ENCODE peak calls at places on chromosomes 2 and 18, in eight cellular contexts. Y, L, N, R, E, C, O and I are unnamed samples.

GRCh38 chr18:10226971-10227370 is 227.5 kb upstream of the APCDD1 start:
- DNase-seq in Y (no peak), L (no peak), N (no peak), R (no peak), E (no peak), C (no peak), O (no peak), I (no peak)

GRCh38 chr2:237818066-237818473 is 19.5 kb downstream of the RBM44 start:
- DNase-seq in Y (no peak), L (no peak), N (no peak), R (no peak), E (no peak), C (peak), O (no peak), I (no peak)

GRCh38 chr18:10343778-10344177 is 110.7 kb upstream of the APCDD1 start:
- DNase-seq in Y (no peak), L (no peak), N (no peak), R (no peak), E (no peak), C (no peak), O (no peak), I (no peak)

GRCh38 chr2:37916512-37917082 is 8.5 kb upstream of the RMDN2 start:
- DNase-seq in Y (peak), L (no peak), N (no peak), R (peak), E (peak), C (peak), O (no peak), I (no peak)

GRCh38 chr2:240786871-240787311 is 33.1 kb downstream of the KIF1A start:
- DNase-seq in Y (peak), L (no peak), N (no peak), R (no peak), E (no peak), C (no peak), O (no peak), I (no peak)

GRCh38 chr18:13264986-13265900 is 46.7 kb downstream of the LDLRAD4 start:
- DNase-seq in Y (no peak), L (no peak), N (no peak), R (no peak), E (no peak), C (no peak), O (no peak), I (no peak)

GRCh38 chr2:173468394-173468793 is 113.7 kb downstream of the CDCA7 start:
- DNase-seq in Y (no peak), L (no peak), N (no peak), R (no peak), E (no peak), C (no peak), O (no peak), I (no peak)

GRCh38 chr18:58043452-58044369 is at the start of gene NEDD4L:
- DNase-seq in Y (peak), L (peak), N (peak), R (peak), E (peak), C (peak), O (peak), I (peak)

GRCh38 chr2:200042102-200042735 is 86.8 kb downstream of the MAIP1 start:
- DNase-seq in Y (no peak), L (no peak), N (no peak), R (no peak), E (no peak), C (peak), O (no peak), I (no peak)

GRCh38 chr2:105478670-105479069 is 79.8 kb upstream of the FHL2 start:
- DNase-seq in Y (no peak), L (no peak), N (no peak), R (no peak), E (no peak), C (no peak), O (no peak), I (no peak)

GRCh38 chr2:221791840-221792239 is 219.7 kb upstream of the EPHA4 start:
- DNase-seq in Y (no peak), L (no peak), N (no peak), R (no peak), E (no peak), C (no peak), O (no peak), I (no peak)

GRCh38 chr2:207167129-207167923 is 1.6 kb upstream of the KLF7 start:
- DNase-seq in Y (no peak), L (peak), N (no peak), R (no peak), E (peak), C (peak), O (no peak), I (no peak)

GRCh38 chr18:29501952-29502351 is 1325.0 kb upstream of the CDH2 start:
- DNase-seq in Y (no peak), L (no peak), N (no peak), R (no peak), E (no peak), C (peak), O (no peak), I (no peak)

GRCh38 chr18:36650906-36651305 is 177.9 kb downstream of the TPGS2 start:
- DNase-seq in Y (no peak), L (no peak), N (no peak), R (no peak), E (no peak), C (no peak), O (no peak), I (no peak)

GRCh38 chr2:144152817-144153271 is 367.1 kb downstream of the ZEB2 start:
- DNase-seq in Y (no peak), L (no peak), N (no peak), R (no peak), E (peak), C (peak), O (peak), I (no peak)

GRCh38 chr2:32425719-32426141 is 68.9 kb downstream of the BIRC6 start:
- DNase-seq in Y (no peak), L (no peak), N (no peak), R (no peak), E (no peak), C (peak), O (no peak), I (no peak)

GRCh38 chr2:26162963-26163362 is 9.9 kb upstream of the GAREM2 start:
- DNase-seq in Y (no peak), L (no peak), N (no peak), R (no peak), E (no peak), C (no peak), O (no peak), I (no peak)

GRCh38 chr2:224287533-224287932 is 114.4 kb downstream of the FAM124B start:
- DNase-seq in Y (no peak), L (no peak), N (no peak), R (no peak), E (no peak), C (no peak), O (no peak), I (no peak)

GRCh38 chr18:42414756-42415454 is 459.9 kb downstream of the PIK3C3 start:
- DNase-seq in Y (no peak), L (no peak), N (no peak), R (no peak), E (peak), C (no peak), O (no peak), I (no peak)

GRCh38 chr2:168494190-168494711 is 38.2 kb downstream of the CERS6 start:
- DNase-seq in Y (no peak), L (no peak), N (no peak), R (no peak), E (no peak), C (no peak), O (no peak), I (no peak)

GRCh38 chr2:10159486-10160160 is 37.1 kb downstream of the RRM2 start:
- DNase-seq in Y (no peak), L (no peak), N (no peak), R (no peak), E (no peak), C (no peak), O (no peak), I (peak)

GRCh38 chr18:37298816-37299215 is 266.8 kb downstream of the CELF4 start:
- DNase-seq in Y (no peak), L (no peak), N (no peak), R (no peak), E (no peak), C (no peak), O (no peak), I (no peak)

GRCh38 chr2:19776941-19777514 is 124.8 kb downstream of the TTC32 start:
- DNase-seq in Y (no peak), L (no peak), N (no peak), R (no peak), E (no peak), C (no peak), O (no peak), I (no peak)

GRCh38 chr2:120594856-120595685 is 140.6 kb upstream of the GLI2 start:
- DNase-seq in Y (peak), L (no peak), N (no peak), R (no peak), E (no peak), C (no peak), O (no peak), I (no peak)

GRCh38 chr2:187475499-187476248 is 27.6 kb upstream of the CALCRL start:
- DNase-seq in Y (no peak), L (no peak), N (no peak), R (no peak), E (no peak), C (no peak), O (no peak), I (no peak)

GRCh38 chr2:235702186-235702585 is 208.3 kb downstream of the AGAP1 start:
- DNase-seq in Y (no peak), L (no peak), N (no peak), R (no peak), E (no peak), C (no peak), O (no peak), I (no peak)

GRCh38 chr18:28120811-28121210 is 56.1 kb downstream of the CDH2 start:
- DNase-seq in Y (no peak), L (no peak), N (no peak), R (no peak), E (no peak), C (no peak), O (no peak), I (no peak)

GRCh38 chr2:6812857-6813530 is 52.7 kb downstream of the CMPK2 start:
- DNase-seq in Y (no peak), L (no peak), N (no peak), R (no peak), E (no peak), C (no peak), O (peak), I (no peak)

GRCh38 chr2:200662727-200663126 is 76.9 kb downstream of the AOX1 start:
- DNase-seq in Y (no peak), L (no peak), N (no peak), R (no peak), E (peak), C (peak), O (no peak), I (no peak)

GRCh38 chr2:164243315-164243714 is 378.0 kb downstream of the GRB14 start:
- DNase-seq in Y (no peak), L (no peak), N (no peak), R (no peak), E (no peak), C (no peak), O (no peak), I (no peak)

GRCh38 chr2:202269585-202269984 is 4.0 kb downstream of the NOP58 start:
- DNase-seq in Y (no peak), L (peak), N (no peak), R (no peak), E (no peak), C (peak), O (peak), I (peak)

DNA sequence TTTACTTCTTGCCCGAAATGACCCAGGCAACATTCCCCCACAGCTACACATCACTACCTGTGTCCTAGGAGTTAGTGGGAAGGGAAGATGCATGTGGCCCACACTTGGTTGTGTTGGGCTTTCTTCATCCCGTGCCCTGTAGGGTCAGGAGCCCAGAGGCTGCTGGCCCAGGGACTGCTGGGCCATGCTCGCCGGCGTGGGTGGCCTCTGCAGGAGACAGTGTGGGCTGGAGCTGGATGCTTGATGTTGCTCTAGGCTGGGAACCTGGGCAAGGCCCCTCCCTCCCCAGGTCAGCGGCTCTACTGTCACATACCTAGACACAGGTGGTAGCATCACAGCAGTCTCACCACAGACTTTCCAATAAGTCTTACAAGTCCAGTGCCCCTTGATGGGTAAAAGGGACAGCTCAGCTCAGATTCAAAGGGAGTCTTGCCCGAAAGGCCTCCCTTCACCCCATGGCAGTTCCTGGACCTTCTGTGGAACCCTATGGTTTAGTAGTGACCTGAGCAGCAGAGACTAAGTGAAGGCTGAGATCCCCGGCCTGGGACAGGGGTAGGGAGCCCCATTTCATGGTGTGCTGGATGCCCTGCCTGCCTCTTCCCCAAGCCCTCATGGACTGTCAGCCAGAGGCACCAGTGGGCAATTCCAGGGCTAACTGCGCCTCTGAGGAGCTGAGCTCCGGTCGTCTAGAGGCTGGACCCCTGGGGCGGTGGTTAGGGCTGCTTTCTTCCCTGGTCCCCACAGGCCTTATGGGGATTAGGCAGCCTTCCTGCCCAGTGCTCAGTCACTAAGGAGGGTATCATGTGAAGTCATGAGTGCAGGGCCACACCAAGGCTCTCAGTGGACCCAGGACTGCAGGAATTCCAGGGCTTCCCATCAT is 45.4 kb upstream of the FAHD2A start:
- DNase-seq in Y (no peak), L (no peak), N (no peak), R (no peak), E (no peak), C (no peak), O (no peak), I (no peak)
- H3K4me3 ChIP-seq in Y (no peak), L (no peak), N (no peak), R (no peak), E (no peak), C (no peak), O (no peak), I (no peak)

DNA sequence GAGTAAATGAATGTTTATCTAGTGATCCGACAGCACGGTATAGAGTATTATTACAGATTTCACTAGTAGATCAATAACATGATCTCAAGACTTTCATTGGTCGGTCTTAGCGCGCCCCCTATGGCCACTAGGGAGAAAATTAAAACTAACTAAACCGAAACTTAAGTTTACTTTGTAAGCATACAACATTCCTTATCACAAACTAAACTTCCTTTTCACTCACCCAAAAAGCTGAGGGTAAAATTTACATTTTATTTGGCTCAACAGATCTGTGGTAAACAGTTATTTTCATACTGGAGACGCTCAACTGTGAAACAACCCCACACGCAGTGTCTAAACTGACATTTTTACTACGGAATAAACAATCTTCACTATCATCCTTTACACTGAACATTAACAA is 215.6 kb upstream of the MAP2 start:
- DNase-seq in Y (peak), L (peak), N (no peak), R (no peak), E (peak), C (no peak), O (peak), I (peak)
- H3K4me3 ChIP-seq in Y (peak), L (no peak), N (no peak), R (no peak), E (no peak), C (peak), O (no peak), I (no peak)

GRCh38 chr18:5518899-5519371 is 24.9 kb downstream of the EPB41L3 start:
- DNase-seq in Y (no peak), L (no peak), N (no peak), R (no peak), E (peak), C (peak), O (no peak), I (no peak)

GRCh38 chr18:5520464-5520863 is 23.3 kb downstream of the EPB41L3 start:
- DNase-seq in Y (no peak), L (no peak), N (no peak), R (no peak), E (no peak), C (no peak), O (no peak), I (no peak)

GRCh38 chr18:5521000-5521399 is 22.8 kb downstream of the EPB41L3 start:
- DNase-seq in Y (no peak), L (no peak), N (no peak), R (no peak), E (no peak), C (no peak), O (no peak), I (no peak)

GRCh38 chr18:5519448-5520362 is 24.1 kb downstream of the EPB41L3 start:
- DNase-seq in Y (no peak), L (no peak), N (no peak), R (no peak), E (no peak), C (peak), O (no peak), I (no peak)

DNA sequence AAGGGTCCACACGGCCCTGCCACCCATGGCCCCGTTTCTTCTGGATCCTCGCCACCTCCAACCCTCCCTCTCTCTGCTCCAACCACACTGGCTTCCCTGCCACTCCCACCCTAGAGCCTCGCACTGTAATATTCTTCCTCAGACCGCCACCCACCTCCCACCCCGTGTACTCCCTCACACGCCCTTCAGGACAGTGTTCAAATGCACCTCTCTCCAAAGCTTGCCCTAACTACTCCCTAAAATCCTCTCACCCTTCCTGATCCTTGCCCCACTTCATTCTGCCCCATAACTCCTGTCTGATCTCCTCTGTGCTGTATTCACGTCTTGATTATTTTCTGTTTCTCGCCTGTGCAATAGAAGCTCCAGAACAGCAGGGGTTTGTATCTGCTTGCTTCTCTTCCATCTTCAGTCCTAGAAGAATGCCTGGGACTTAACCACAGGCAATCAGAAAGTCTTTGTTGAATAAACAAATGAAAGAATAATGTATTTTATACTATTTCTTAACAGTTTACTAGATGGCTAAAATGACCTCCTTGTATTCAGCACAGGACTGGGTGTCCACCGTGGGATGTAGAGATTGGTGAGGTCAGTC is 25.5 kb downstream of the EPB41L3 start:
- DNase-seq in Y (no peak), L (no peak), N (no peak), R (no peak), E (no peak), C (no peak), O (no peak), I (no peak)
- H3K4me3 ChIP-seq in Y (no peak), L (no peak), N (no peak), R (no peak), E (no peak), C (peak), O (no peak), I (no peak)

DNA sequence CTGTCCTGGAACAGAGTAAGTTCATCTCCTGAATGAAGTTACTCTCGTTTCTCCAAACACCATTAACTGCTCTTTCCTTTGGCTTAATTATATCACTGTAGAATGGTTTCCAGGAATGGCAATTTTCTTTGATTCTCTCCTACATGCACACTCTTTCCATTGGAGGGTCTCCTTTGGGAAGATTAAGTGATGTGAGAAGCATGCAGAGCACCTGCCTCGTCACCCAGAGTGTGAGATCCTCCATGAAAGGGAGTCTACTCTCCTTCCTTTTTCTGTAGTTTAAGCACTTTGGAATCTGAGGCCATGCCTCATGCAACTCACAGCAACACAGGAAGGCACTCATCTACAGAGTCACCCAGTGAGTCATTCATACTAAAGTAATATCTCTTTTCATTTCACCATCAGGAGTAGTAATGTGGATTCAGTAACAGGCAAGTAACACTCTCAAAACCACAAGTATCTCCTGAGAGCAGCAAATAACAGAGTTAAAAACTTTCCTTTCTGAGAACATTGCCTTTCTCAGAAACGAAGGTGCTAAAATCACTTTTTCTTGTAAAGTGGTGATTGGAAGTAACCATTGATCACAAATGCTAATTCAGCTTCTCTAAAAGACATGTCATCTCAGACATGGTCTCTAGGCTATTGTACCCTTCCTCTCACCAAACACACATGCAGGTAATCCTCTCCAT is 52.8 kb upstream of the IL1RL1 start:
- DNase-seq in Y (no peak), L (no peak), N (no peak), R (no peak), E (no peak), C (peak), O (no peak), I (no peak)
- H3K4me3 ChIP-seq in Y (no peak), L (no peak), N (no peak), R (no peak), E (no peak), C (peak), O (no peak), I (no peak)